ENCODE peak calls at places on chromosomes 6 and 20, in ten cellular contexts. O is CD8-positive, alpha-beta T cell; S is brain microvascular endothelial cell; C is nephron progenitor cell; X is GOT3; I is progenitor cell of endocrine pancreas; J is breast epithelium; L is choroid plexus epithelial cell; F is NCI-H69; G is astrocyte of the spinal cord. K is an unnamed sample.

GRCh38 chr6:56706981-56707726 is 64.5 kb upstream of the DST start:
- DNase-seq in O (no peak), S (no peak), C (no peak), X (no peak), I (no peak), J (no peak), L (no peak), F (no peak), G (no peak), K (no peak)

GRCh38 chr6:13924949-13925881 is at the start of gene RNF182:
- DNase-seq in O (no peak), S (no peak), C (no peak), X (no peak), I (no peak), J (no peak), L (no peak), F (peak; percentile 79), G (no peak), K (peak; percentile 18)

GRCh38 chr6:86070151-86070550 is 427.5 kb upstream of the SYNCRIP start:
- DNase-seq in O (no peak), S (no peak), C (no peak), X (no peak), I (no peak), J (no peak), L (no peak), F (no peak), G (no peak), K (no peak)

GRCh38 chr20:37901280-37901666 is 1.7 kb upstream of the VSTM2L start:
- DNase-seq in O (no peak), S (no peak), C (peak; percentile 77), X (no peak), I (no peak), J (no peak), L (peak; percentile 39), F (no peak), G (no peak), K (no peak)

GRCh38 chr20:16397053-16397452 is 176.2 kb downstream of the KIF16B start:
- DNase-seq in O (no peak), S (no peak), C (no peak), X (no peak), I (no peak), J (peak; percentile 72), L (no peak), F (no peak), G (peak; percentile 19), K (no peak)

GRCh38 chr6:8810325-8810724 is 375.0 kb upstream of the SLC35B3 start:
- DNase-seq in O (no peak), S (no peak), C (no peak), X (no peak), I (no peak), J (no peak), L (no peak), F (no peak), G (no peak), K (no peak)

GRCh38 chr6:20126102-20126752 is 86.0 kb downstream of the MBOAT1 start:
- DNase-seq in O (no peak), S (no peak), C (no peak), X (no peak), I (no peak), J (no peak), L (no peak), F (no peak), G (no peak), K (no peak)

GRCh38 chr6:6964675-6965074 is 143.1 kb upstream of the RREB1 start:
- DNase-seq in O (no peak), S (no peak), C (no peak), X (no peak), I (no peak), J (no peak), L (no peak), F (no peak), G (no peak), K (no peak)

GRCh38 chr6:54737247-54737646 is 109.3 kb upstream of the FAM83B start:
- DNase-seq in O (no peak), S (no peak), C (peak; percentile 23), X (no peak), I (no peak), J (no peak), L (no peak), F (peak; percentile 34), G (no peak), K (no peak)

GRCh38 chr6:130245267-130245666 is 22.5 kb upstream of the SAMD3 start:
- DNase-seq in O (no peak), S (no peak), C (no peak), X (no peak), I (no peak), J (no peak), L (no peak), F (no peak), G (no peak), K (no peak)

GRCh38 chr20:51596656-51597388 is 54.3 kb upstream of the NFATC2 start:
- DNase-seq in O (no peak), S (no peak), C (no peak), X (no peak), I (no peak), J (no peak), L (no peak), F (no peak), G (no peak), K (no peak)

GRCh38 chr6:4210619-4211419 is 75.4 kb upstream of the ECI2 start:
- DNase-seq in O (peak; percentile 52), S (peak; percentile 73), C (peak; percentile 67), X (no peak), I (peak; percentile 34), J (peak; percentile 20), L (peak; percentile 85), F (peak; percentile 51), G (peak; percentile 69), K (peak; percentile 74)

GRCh38 chr20:50144362-50144761 is 9.2 kb downstream of the PEDS1 start:
- DNase-seq in O (no peak), S (peak; percentile 98), C (no peak), X (peak; percentile 73), I (no peak), J (no peak), L (peak; percentile 98), F (no peak), G (peak; percentile 92), K (peak; percentile 40)

GRCh38 chr20:19433371-19434316 is 221.2 kb downstream of the SLC24A3 start:
- DNase-seq in O (no peak), S (peak; percentile 15), C (no peak), X (no peak), I (no peak), J (no peak), L (peak; percentile 70), F (no peak), G (peak; percentile 58), K (no peak)

GRCh38 chr6:3456395-3456767 is 469 bp downstream of the SLC22A23 start:
- DNase-seq in O (no peak), S (no peak), C (no peak), X (no peak), I (peak; percentile 15), J (no peak), L (no peak), F (peak; percentile 70), G (no peak), K (no peak)

GRCh38 chr6:149934249-149935156 is 7.3 kb upstream of the ULBP2 start:
- DNase-seq in O (peak; percentile 67), S (peak; percentile 83), C (peak; percentile 74), X (no peak), I (no peak), J (peak; percentile 43), L (peak; percentile 74), F (peak; percentile 78), G (peak; percentile 75), K (peak; percentile 74)

GRCh38 chr6:137683886-137684285 is 183.2 kb upstream of the TNFAIP3 start:
- DNase-seq in O (no peak), S (no peak), C (no peak), X (no peak), I (no peak), J (no peak), L (no peak), F (no peak), G (no peak), K (no peak)

GRCh38 chr6:39686980-39687379 is 38.2 kb downstream of the KIF6 start:
- DNase-seq in O (no peak), S (no peak), C (no peak), X (no peak), I (no peak), J (no peak), L (no peak), F (no peak), G (no peak), K (no peak)

GRCh38 chr6:169959129-169960002 is 207.9 kb downstream of the ERMARD start:
- DNase-seq in O (peak; percentile 90), S (no peak), C (no peak), X (no peak), I (no peak), J (peak; percentile 18), L (no peak), F (peak; percentile 95), G (no peak), K (peak; percentile 26)